ENCODE peak calls at places on chromosome 9, in nine cellular contexts. L is stimulated activated CD8-positive, alpha-beta memory T cell treated with anti-CD3 and anti-CD28 coated beads, Interleukin-4, amount 100 ng/mL, for 1 hour; N is glomerular endothelial cell; S is RCC 7860; F is NT2/D1; C is endodermal cell; K is D341Med; R is G401; D is head of caudate nucleus. A is an unnamed sample.

GRCh38 chr9:126838895-126839294 is 21.5 kb upstream of the ZBTB34 start:
- DNase-seq in D (no peak), N (no peak), S (no peak), C (peak; percentile 22), F (no peak), L (no peak), R (no peak), K (no peak), A (no peak)

GRCh38 chr9:75213765-75214164 is 125.5 kb downstream of the OSTF1 start:
- DNase-seq in F (no peak), R (no peak), C (no peak), L (no peak), N (no peak), D (no peak), S (no peak), K (no peak), A (no peak)

GRCh38 chr9:20611751-20612287 is 10.5 kb downstream of the MLLT3 start:
- DNase-seq in C (no peak), L (no peak), D (no peak), R (no peak), S (peak; percentile 69), K (no peak), N (no peak), F (no peak), A (no peak)

GRCh38 chr9:87238545-87238944 is 259.1 kb upstream of the DAPK1 start:
- DNase-seq in N (no peak), F (no peak), S (no peak), R (no peak), L (no peak), K (no peak), D (no peak), C (no peak), A (no peak)

GRCh38 chr9:110444911-110445310 is 107.2 kb upstream of the TXNDC8 start:
- DNase-seq in N (no peak), F (no peak), C (no peak), L (no peak), D (no peak), S (no peak), K (no peak), R (no peak), A (no peak)

GRCh38 chr9:9170735-9171134 is 1371.2 kb upstream of the DMAC1 start:
- DNase-seq in D (no peak), K (no peak), N (no peak), F (no peak), L (no peak), R (no peak), C (no peak), S (no peak), A (no peak)

GRCh38 chr9:137095664-137096517 is 9.1 kb downstream of the MAN1B1 start:
- DNase-seq in D (peak; percentile 70), N (no peak), L (peak; percentile 58), S (no peak), C (no peak), K (peak; percentile 60), F (no peak), R (no peak), A (no peak)

GRCh38 chr9:70392189-70392588 is 22.3 kb downstream of the KLF9 start:
- DNase-seq in D (no peak), L (no peak), K (peak; percentile 49), C (no peak), S (no peak), F (no peak), R (peak; percentile 71), N (no peak), A (peak; percentile 21)

GRCh38 chr9:90870646-90871326 is 69.2 kb downstream of the SYK start:
- DNase-seq in S (peak; percentile 34), D (peak; percentile 75), L (no peak), C (peak; percentile 59), F (peak; percentile 27), R (peak; percentile 71), N (peak; percentile 14), K (peak; percentile 40), A (peak; percentile 29)

GRCh38 chr9:77899679-77900354 is 131.8 kb downstream of the GNAQ start:
- DNase-seq in D (no peak), N (no peak), K (no peak), S (peak; percentile 91), R (no peak), F (no peak), C (no peak), L (no peak), A (no peak)

GRCh38 chr9:123239726-123240125 is 28.7 kb downstream of the STRBP start:
- DNase-seq in F (no peak), N (no peak), K (no peak), S (no peak), C (no peak), D (no peak), R (no peak), L (no peak), A (no peak)

GRCh38 chr9:85108806-85109205 is 439.3 kb downstream of the NTRK2 start:
- DNase-seq in K (no peak), C (no peak), N (no peak), F (no peak), D (no peak), L (no peak), S (no peak), R (no peak), A (no peak)

GRCh38 chr9:127415158-127415557 is 9.0 kb upstream of the ZNF79 start:
- DNase-seq in K (no peak), N (no peak), F (no peak), S (no peak), C (no peak), R (no peak), L (no peak), D (no peak), A (no peak)

GRCh38 chr9:130213898-130214761 is 41.9 kb downstream of the NCS1 start:
- DNase-seq in L (no peak), N (no peak), D (no peak), R (no peak), C (peak; percentile 94), K (no peak), F (peak; percentile 83), S (no peak), A (no peak)

GRCh38 chr9:92522983-92523970 is 12.5 kb downstream of the ECM2 start:
- DNase-seq in N (no peak), L (no peak), R (no peak), F (no peak), K (no peak), D (no peak), C (no peak), S (no peak), A (no peak)

GRCh38 chr9:35933525-35934067 is 24.3 kb downstream of the SPAAR start:
- DNase-seq in K (no peak), S (no peak), R (no peak), C (no peak), F (no peak), L (no peak), N (no peak), D (no peak), A (no peak)

GRCh38 chr9:129459550-129460322 is 161.2 kb downstream of the C9orf50 start:
- DNase-seq in C (no peak), K (peak; percentile 78), N (no peak), R (no peak), L (no peak), D (no peak), S (no peak), F (no peak), A (no peak)

GRCh38 chr9:34612788-34613390 is 992 bp upstream of the RPP25L start:
- DNase-seq in L (peak; percentile 35), F (no peak), N (no peak), R (peak; percentile 89), D (peak; percentile 93), C (peak; percentile 93), K (peak; percentile 82), S (peak; percentile 38), A (peak; percentile 81)

GRCh38 chr9:95641591-95641990 is 124.8 kb upstream of the PTCH1 start:
- DNase-seq in D (no peak), L (no peak), N (no peak), R (no peak), S (no peak), K (no peak), C (no peak), F (no peak), A (peak; percentile 33)